ENCODE peak calls at places on chromosomes 3 and 15, in nine cellular contexts. X, C, Q, Y, S, I, U, K and E are unnamed samples.

GRCh38 chr3:24388611-24389010 is 106.0 kb downstream of the THRB start:
- DNase-seq in X (no peak), C (no peak), Q (no peak), Y (no peak), S (no peak), I (no peak), U (no peak), K (no peak), E (no peak)

GRCh38 chr15:74635228-74635627 is 19.6 kb downstream of the CLK3 start:
- DNase-seq in X (peak), C (peak), Q (peak), Y (peak), S (no peak), I (peak), U (no peak), K (peak), E (peak)

GRCh38 chr3:126629999-126630398 is 24.9 kb downstream of the TXNRD3 start:
- DNase-seq in X (no peak), C (no peak), Q (no peak), Y (no peak), S (no peak), I (no peak), U (no peak), K (no peak), E (no peak)

GRCh38 chr15:33132722-33133345 is 61.7 kb downstream of the FMN1 start:
- DNase-seq in X (peak), C (peak), Q (no peak), Y (peak), S (no peak), I (no peak), U (peak), K (peak), E (peak)

GRCh38 chr3:185488465-185488864 is 10.4 kb downstream of the TMEM41A start:
- DNase-seq in X (no peak), C (no peak), Q (no peak), Y (no peak), S (no peak), I (no peak), U (no peak), K (no peak), E (no peak)

GRCh38 chr3:108223928-108224327 is 1.7 kb upstream of the IFT57 start:
- DNase-seq in X (peak), C (no peak), Q (no peak), Y (no peak), S (no peak), I (no peak), U (no peak), K (no peak), E (no peak)

GRCh38 chr3:143750856-143751255 is 97.4 kb downstream of the SLC9A9 start:
- DNase-seq in X (no peak), C (no peak), Q (no peak), Y (no peak), S (no peak), I (no peak), U (no peak), K (peak), E (no peak)

GRCh38 chr3:184688251-184688851 is 23.5 kb downstream of the MAGEF1 start:
- DNase-seq in X (peak), C (no peak), Q (peak), Y (no peak), S (peak), I (no peak), U (no peak), K (no peak), E (no peak)

GRCh38 chr3:79994397-79994796 is 226.6 kb upstream of the ROBO1 start:
- DNase-seq in X (no peak), C (no peak), Q (no peak), Y (no peak), S (no peak), I (no peak), U (no peak), K (no peak), E (no peak)

GRCh38 chr3:56424885-56425284 is 43.4 kb downstream of the ERC2 start:
- DNase-seq in X (no peak), C (no peak), Q (no peak), Y (no peak), S (no peak), I (no peak), U (no peak), K (no peak), E (peak)

GRCh38 chr15:90851114-90851513 is 17.3 kb upstream of the FURIN start:
- DNase-seq in X (no peak), C (no peak), Q (no peak), Y (no peak), S (no peak), I (no peak), U (no peak), K (no peak), E (no peak)

GRCh38 chr3:158220575-158220974 is 110.7 kb downstream of the RSRC1 start:
- DNase-seq in X (no peak), C (no peak), Q (no peak), Y (no peak), S (no peak), I (no peak), U (no peak), K (no peak), E (no peak)

GRCh38 chr3:103341078-103341477 is 906.3 kb downstream of the ZPLD1 start:
- DNase-seq in X (no peak), C (no peak), Q (no peak), Y (no peak), S (no peak), I (no peak), U (no peak), K (no peak), E (no peak)

GRCh38 chr3:197343111-197343510 is 44.7 kb upstream of the DLG1 start:
- DNase-seq in X (no peak), C (no peak), Q (no peak), Y (no peak), S (no peak), I (no peak), U (no peak), K (no peak), E (no peak)